ENCODE peak calls at places on chromosomes 4 and X, in ten cellular contexts. B is KBM-7; E is sciatic nerve; N is progenitor cell of endocrine pancreas; I is activated T-helper 9 cell treated with anti-CD3 and anti-CD28 coated beads, Interleukin-2, amount 50 U/mL, for 16 hours; A is right atrium auricular region; Y is ELF-1; Z is BJ; P is Jurkat, Clone E6-1; V is HT-29. O is an unnamed sample.

GRCh38 chr4:7463584-7464258 is 29.0 kb upstream of the PSAPL1 start:
- DNase-seq in I (no peak), N (no peak), Z (no peak), B (no peak), A (no peak), P (no peak), V (no peak), E (no peak), Y (no peak), O (no peak)

GRCh38 chr4:139450586-139450985 is 3.3 kb upstream of the RAB33B start:
- DNase-seq in I (no peak), A (no peak), V (no peak), P (no peak), E (no peak), B (no peak), N (no peak), Y (no peak), Z (no peak), O (no peak)

GRCh38 chr4:174120446-174121142 is 162.9 kb downstream of the FBXO8 start:
- DNase-seq in Y (peak), A (peak), P (peak), B (peak), N (peak), I (no peak), Z (peak), E (peak), V (peak), O (no peak)

GRCh38 chr4:124144302-124144701 is 568.2 kb downstream of the ANKRD50 start:
- DNase-seq in V (no peak), Z (no peak), P (no peak), I (no peak), E (no peak), N (no peak), A (no peak), Y (no peak), B (no peak), O (no peak)

GRCh38 chrX:108584617-108585211 is 145.1 kb downstream of the COL4A5 start:
- DNase-seq in A (no peak), P (peak), I (no peak), N (no peak), E (no peak), B (peak), Z (no peak), V (peak), Y (peak), O (no peak)

GRCh38 chr4:101306764-101307615 is 40.3 kb downstream of the PPP3CA start:
- DNase-seq in E (no peak), N (no peak), Z (no peak), B (no peak), P (no peak), A (no peak), Y (no peak), V (no peak), I (no peak), O (no peak)

GRCh38 chr4:32025840-32026459 is 1305.8 kb downstream of the PCDH7 start:
- DNase-seq in I (no peak), E (no peak), V (peak), A (no peak), P (no peak), Y (peak), N (no peak), Z (no peak), B (no peak), O (no peak)

GRCh38 chrX:17697191-17697590 is 40.1 kb upstream of the SCML1 start:
- DNase-seq in I (no peak), N (no peak), P (no peak), Z (no peak), A (no peak), E (no peak), B (peak), Y (no peak), V (peak), O (no peak)

GRCh38 chr4:5710962-5711478 is at the start of gene EVC:
- DNase-seq in V (no peak), Y (peak), Z (no peak), N (peak), E (peak), B (peak), P (no peak), A (peak), I (no peak), O (peak)

GRCh38 chr4:77193511-77194236 is 36.7 kb downstream of the CCNG2 start:
- DNase-seq in I (peak), Y (peak), B (peak), P (peak), N (no peak), E (peak), A (peak), V (no peak), Z (no peak), O (peak)

GRCh38 chr4:107453231-107453630 is 266.8 kb downstream of the PAPSS1 start:
- DNase-seq in Y (no peak), I (no peak), P (no peak), E (no peak), N (no peak), V (no peak), A (no peak), B (no peak), Z (no peak), O (no peak)

GRCh38 chr4:53786632-53787031 is 195.3 kb upstream of the LNX1 start:
- DNase-seq in Z (peak), N (no peak), E (no peak), V (no peak), I (no peak), Y (peak), A (no peak), P (no peak), B (no peak), O (no peak)

GRCh38 chr4:26978387-26979071 is 117.9 kb downstream of the STIM2 start:
- DNase-seq in B (no peak), N (no peak), V (no peak), Y (no peak), E (no peak), I (no peak), P (no peak), A (no peak), Z (no peak), O (no peak)

GRCh38 chr4:87804871-87805270 is 5.5 kb downstream of the IBSP start:
- DNase-seq in P (no peak), Z (no peak), I (no peak), N (no peak), Y (no peak), A (no peak), B (no peak), E (no peak), V (no peak), O (no peak)

GRCh38 chr4:1009647-1010521 is 1.5 kb upstream of the FGFRL1 start:
- DNase-seq in E (peak), Y (peak), A (no peak), Z (no peak), I (peak), V (peak), N (peak), B (peak), P (peak), O (peak)

GRCh38 chr4:6205584-6205965 is 5.2 kb upstream of the JAKMIP1 start:
- DNase-seq in Z (no peak), B (no peak), E (peak), Y (no peak), A (no peak), P (no peak), I (no peak), N (no peak), V (no peak), O (no peak)

GRCh38 chr4:71004281-71004851 is 10.9 kb downstream of the DCK start:
- DNase-seq in E (no peak), A (no peak), Y (peak), V (no peak), I (no peak), Z (no peak), N (no peak), P (peak), B (no peak), O (no peak)

GRCh38 chr4:143458966-143459365 is 54.5 kb upstream of the SMARCA5 start:
- DNase-seq in Y (no peak), A (no peak), E (no peak), I (no peak), V (no peak), B (no peak), N (no peak), Z (no peak), P (no peak), O (no peak)

GRCh38 chrX:37753384-37753783 is 26.5 kb upstream of the CYBB start:
- DNase-seq in N (no peak), V (no peak), I (no peak), Y (no peak), Z (no peak), P (no peak), B (peak), E (no peak), A (no peak), O (no peak)

GRCh38 chr4:106315968-106316772 is at the start of the genes AIMP1 and TBCK:
- DNase-seq in Z (peak), P (peak), I (peak), V (peak), B (peak), N (peak), A (peak), Y (peak), E (peak), O (peak)

GRCh38 chr4:7978907-7979651 is 39.4 kb upstream of the AFAP1 start:
- DNase-seq in P (no peak), V (no peak), Z (no peak), N (no peak), B (no peak), E (no peak), A (no peak), I (no peak), Y (no peak), O (no peak)

GRCh38 chrX:39814391-39814790 is 283.4 kb downstream of the BCOR start:
- DNase-seq in Y (peak), P (peak), Z (no peak), E (no peak), B (peak), A (no peak), I (no peak), N (no peak), V (peak), O (no peak)